ENCODE peak calls at places on chromosome 19, in seven cellular contexts. A is tibial nerve, W is stomach, M is A549, H is transverse colon, E is H1, U is K562. L is an unnamed sample.

GRCh38 chr19:5949792-5950305 is 28.1 kb downstream of the RANBP3 start:
- DNase-seq in A (no peak), W (peak; percentile 76), M (no peak), H (no peak), E (no peak), U (no peak), L (no peak)

GRCh38 chr19:4066682-4067395 is at the start of gene ZBTB7A:
- DNase-seq in A (peak; percentile 74), W (peak; percentile 91), M (peak; percentile 70), H (peak; percentile 91), E (no peak), U (peak; percentile 90), L (no peak)

GRCh38 chr19:2962018-2962670 is 15.2 kb upstream of the TLE6 start:
- DNase-seq in A (no peak), W (peak; percentile 49), M (peak; percentile 24), H (peak; percentile 47), E (peak; percentile 69), U (peak; percentile 81), L (no peak)

GRCh38 chr19:12774588-12775555 is at the start of gene HOOK2:
- DNase-seq in A (peak; percentile 25), W (peak; percentile 99), M (no peak), H (peak; percentile 97), E (peak; percentile 93), U (peak; percentile 32), L (peak; percentile 93)

GRCh38 chr19:16442386-16443276 is 29.1 kb downstream of the EPS15L1 start:
- DNase-seq in A (no peak), W (peak; percentile 60), M (no peak), H (peak; percentile 81), E (no peak), U (peak; percentile 48), L (no peak)

GRCh38 chr19:14434543-14435319 is 1.6 kb downstream of the PKN1 start:
- DNase-seq in A (no peak), W (peak; percentile 71), M (no peak), H (peak; percentile 59), E (no peak), U (peak; percentile 88), L (peak; percentile 81)

GRCh38 chr19:13574933-13575332 is 68.7 kb upstream of the CACNA1A start:
- DNase-seq in A (no peak), W (no peak), M (peak; percentile 12), H (no peak), E (peak; percentile 48), U (peak; percentile 37), L (no peak)

GRCh38 chr19:28705008-28705407 is 507.9 kb downstream of the UQCRFS1 start:
- DNase-seq in A (no peak), W (no peak), M (peak; percentile 15), H (no peak), E (no peak), U (peak; percentile 20), L (no peak)

GRCh38 chr19:16599655-16600346 is 27.6 kb upstream of the SLC35E1 start:
- DNase-seq in A (no peak), W (no peak), M (no peak), H (no peak), E (no peak), U (no peak), L (no peak)

GRCh38 chr19:13082192-13083007 is 20.3 kb downstream of the LYL1 start:
- DNase-seq in A (no peak), W (no peak), M (peak; percentile 61), H (no peak), E (no peak), U (peak; percentile 68), L (no peak)

GRCh38 chr19:39671739-39672363 is 16.1 kb downstream of the LGALS16 start:
- DNase-seq in A (no peak), W (peak; percentile 29), M (peak; percentile 69), H (no peak), E (peak; percentile 50), U (peak; percentile 58), L (no peak)

GRCh38 chr19:30407310-30407709 is 35.1 kb downstream of the ZNF536 start:
- DNase-seq in A (no peak), W (no peak), M (no peak), H (no peak), E (peak; percentile 24), U (no peak), L (no peak)

GRCh38 chr19:8148410-8149231 is 771 bp downstream of the FBN3 start:
- DNase-seq in A (no peak), W (no peak), M (no peak), H (no peak), E (peak; percentile 87), U (peak; percentile 47), L (no peak)
- TF ChIP-seq EP300 in A (no peak), W (no peak), M (no peak), H (no peak), E (no peak), U (no peak), L (no peak)

GRCh38 chr19:6976197-6976596 is 45.0 kb downstream of the MBD3L2B start:
- DNase-seq in A (no peak), W (no peak), M (no peak), H (no peak), E (no peak), U (no peak), L (no peak)

GRCh38 chr19:6983448-6983847 is 37.8 kb downstream of the MBD3L2B start:
- DNase-seq in A (no peak), W (no peak), M (no peak), H (no peak), E (no peak), U (no peak), L (no peak)

GRCh38 chr19:6979341-6979740 is 41.9 kb downstream of the MBD3L2B start:
- DNase-seq in A (no peak), W (no peak), M (no peak), H (no peak), E (no peak), U (no peak), L (no peak)
- H3K4me3 ChIP-seq in A (no peak overlapping the region), W (no peak overlapping the region), M (no peak overlapping the region), H (no peak overlapping the region), E (no peak overlapping the region), U (no peak overlapping the region), L (no peak overlapping the region)

GRCh38 chr19:33441828-33442227 is 68.3 kb downstream of the CEBPG start:
- DNase-seq in A (no peak), W (no peak), M (no peak), H (no peak), E (no peak), U (no peak), L (no peak)

GRCh38 chr19:33444238-33444992 is 70.9 kb downstream of the CEBPG start:
- DNase-seq in A (no peak), W (no peak), M (no peak), H (no peak), E (no peak), U (no peak), L (peak; percentile 32)

GRCh38 chr19:33441277-33441699 is 67.8 kb downstream of the CEBPG start:
- DNase-seq in A (no peak), W (no peak), M (no peak), H (no peak), E (no peak), U (no peak), L (peak; percentile 74)

GRCh38 chr19:33443638-33444195 is 70.2 kb downstream of the CEBPG start:
- DNase-seq in A (no peak), W (no peak), M (no peak), H (no peak), E (no peak), U (no peak), L (peak; percentile 32)

DNA sequence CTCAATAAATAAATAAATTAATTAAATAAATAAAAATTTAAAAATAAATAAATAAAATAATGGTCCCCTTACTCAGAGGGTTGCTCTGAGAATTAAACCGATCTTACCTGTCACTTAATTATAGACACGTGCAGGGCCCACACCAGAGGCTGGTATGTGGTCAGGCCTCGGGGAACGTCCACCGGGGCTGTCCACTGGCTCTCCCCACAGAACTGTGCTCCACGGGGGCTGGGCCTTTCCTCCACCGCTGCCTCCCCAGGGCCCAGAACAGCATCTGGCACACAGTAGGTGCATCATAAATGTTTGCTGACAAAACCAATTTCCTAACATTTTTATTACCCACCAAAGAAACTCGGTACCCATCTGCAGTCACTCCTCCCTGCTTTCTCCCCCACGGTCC is 69.2 kb downstream of the CEBPG start:
- DNase-seq in A (no peak), W (no peak), M (no peak), H (no peak), E (no peak), U (no peak), L (peak; percentile 69)
- TF ChIP-seq CTCF in A (no peak), W (no peak), M (no peak), H (no peak), E (no peak), U (no peak), L (no peak)

DNA sequence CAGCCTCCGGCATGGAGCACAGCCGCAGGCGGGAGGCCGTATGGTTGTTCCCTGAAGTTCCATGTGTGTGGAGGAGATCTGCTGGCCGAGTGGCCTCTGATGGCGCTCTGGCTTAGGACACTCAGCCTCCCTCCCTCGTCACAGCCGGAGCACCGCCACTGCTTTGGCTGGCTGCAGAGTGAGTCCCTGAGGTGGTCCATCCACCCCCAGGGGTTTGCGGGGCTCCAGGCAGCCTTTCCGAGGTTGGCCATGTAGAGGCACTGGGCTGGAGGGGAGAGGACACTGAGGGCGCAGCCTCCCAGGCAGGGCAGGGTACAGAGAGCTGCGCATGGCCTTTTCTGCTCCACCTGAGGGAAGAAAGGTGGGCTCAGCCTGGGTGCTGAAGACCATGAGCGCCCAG is 19.8 kb upstream of the NPAS1 start:
- DNase-seq in A (no peak), W (no peak), M (no peak), H (no peak), E (no peak), U (no peak), L (no peak)
- TF ChIP-seq EP300 in A (no peak), W (no peak), M (no peak), H (no peak), E (no peak), U (no peak), L (no peak)